ENCODE peak calls at places on chromosome 15, in six cellular contexts. One of them, this sample, is unnamed.

GRCh38 chr15:35630570-35630969 is 84.6 kb upstream of the DPH6 start:
- DNase-seq in right lobe of liver: peak
- DNase-seq in CD8-positive, alpha-beta memory T cell: no peak
- DNase-seq in naive thymus-derived CD4-positive, alpha-beta T cell: no peak
- DNase-seq in effector memory CD4-positive, alpha-beta T cell: no peak
- DNase-seq in left ventricle myocardium inferior: peak
- DNase-seq in this sample: no peak

GRCh38 chr15:82952156-82953081 is at the start of gene HOMER2:
- DNase-seq in left ventricle myocardium inferior: peak
- DNase-seq in CD8-positive, alpha-beta memory T cell: no peak
- DNase-seq in effector memory CD4-positive, alpha-beta T cell: no peak
- DNase-seq in right lobe of liver: peak
- DNase-seq in naive thymus-derived CD4-positive, alpha-beta T cell: peak
- DNase-seq in this sample: no peak

GRCh38 chr15:89114974-89115373 is 26.7 kb downstream of the ABHD2 start:
- DNase-seq in right lobe of liver: no peak
- DNase-seq in effector memory CD4-positive, alpha-beta T cell: no peak
- DNase-seq in CD8-positive, alpha-beta memory T cell: no peak
- DNase-seq in left ventricle myocardium inferior: no peak
- DNase-seq in naive thymus-derived CD4-positive, alpha-beta T cell: no peak
- DNase-seq in this sample: no peak

GRCh38 chr15:55356985-55357585 is 38.1 kb downstream of the PIGB start:
- DNase-seq in naive thymus-derived CD4-positive, alpha-beta T cell: no peak
- DNase-seq in right lobe of liver: no peak
- DNase-seq in left ventricle myocardium inferior: no peak
- DNase-seq in CD8-positive, alpha-beta memory T cell: no peak
- DNase-seq in effector memory CD4-positive, alpha-beta T cell: no peak
- DNase-seq in this sample: no peak

GRCh38 chr15:22811640-22812039 is 25.2 kb downstream of the NIPA1 start:
- DNase-seq in naive thymus-derived CD4-positive, alpha-beta T cell: no peak
- DNase-seq in effector memory CD4-positive, alpha-beta T cell: no peak
- DNase-seq in left ventricle myocardium inferior: peak
- DNase-seq in CD8-positive, alpha-beta memory T cell: no peak
- DNase-seq in right lobe of liver: peak
- DNase-seq in this sample: no peak

GRCh38 chr15:45133561-45133920 is 3.7 kb downstream of the DUOX1 start:
- DNase-seq in CD8-positive, alpha-beta memory T cell: no peak
- DNase-seq in naive thymus-derived CD4-positive, alpha-beta T cell: no peak
- DNase-seq in effector memory CD4-positive, alpha-beta T cell: no peak
- DNase-seq in left ventricle myocardium inferior: no peak
- DNase-seq in right lobe of liver: no peak
- DNase-seq in this sample: no peak

GRCh38 chr15:41125950-41126642 is 10.0 kb upstream of the INO80 start:
- DNase-seq in left ventricle myocardium inferior: no peak
- DNase-seq in CD8-positive, alpha-beta memory T cell: no peak
- DNase-seq in effector memory CD4-positive, alpha-beta T cell: no peak
- DNase-seq in naive thymus-derived CD4-positive, alpha-beta T cell: no peak
- DNase-seq in right lobe of liver: no peak
- DNase-seq in this sample: peak

GRCh38 chr15:78714890-78715289 is 73.9 kb upstream of the CHRNB4 start:
- DNase-seq in right lobe of liver: no peak
- DNase-seq in effector memory CD4-positive, alpha-beta T cell: no peak
- DNase-seq in left ventricle myocardium inferior: no peak
- DNase-seq in naive thymus-derived CD4-positive, alpha-beta T cell: no peak
- DNase-seq in CD8-positive, alpha-beta memory T cell: no peak
- DNase-seq in this sample: peak

GRCh38 chr15:27479232-27480140 is 508.5 kb downstream of the GABRG3 start:
- DNase-seq in left ventricle myocardium inferior: no peak
- DNase-seq in CD8-positive, alpha-beta memory T cell: no peak
- DNase-seq in effector memory CD4-positive, alpha-beta T cell: no peak
- DNase-seq in naive thymus-derived CD4-positive, alpha-beta T cell: no peak
- DNase-seq in right lobe of liver: no peak
- DNase-seq in this sample: no peak

GRCh38 chr15:86915811-86916331 is 836.2 kb downstream of the AGBL1 start:
- DNase-seq in left ventricle myocardium inferior: no peak
- DNase-seq in effector memory CD4-positive, alpha-beta T cell: no peak
- DNase-seq in CD8-positive, alpha-beta memory T cell: no peak
- DNase-seq in right lobe of liver: no peak
- DNase-seq in naive thymus-derived CD4-positive, alpha-beta T cell: no peak
- DNase-seq in this sample: peak

GRCh38 chr15:93955197-93955596 is 276.2 kb upstream of the MCTP2 start:
- DNase-seq in naive thymus-derived CD4-positive, alpha-beta T cell: no peak
- DNase-seq in left ventricle myocardium inferior: no peak
- DNase-seq in effector memory CD4-positive, alpha-beta T cell: no peak
- DNase-seq in right lobe of liver: no peak
- DNase-seq in CD8-positive, alpha-beta memory T cell: no peak
- DNase-seq in this sample: no peak

GRCh38 chr15:44087578-44088190 is 107.4 kb downstream of the FRMD5 start:
- DNase-seq in right lobe of liver: no peak
- DNase-seq in left ventricle myocardium inferior: no peak
- DNase-seq in naive thymus-derived CD4-positive, alpha-beta T cell: no peak
- DNase-seq in effector memory CD4-positive, alpha-beta T cell: no peak
- DNase-seq in CD8-positive, alpha-beta memory T cell: no peak
- DNase-seq in this sample: no peak

GRCh38 chr15:68503213-68503612 is 71.2 kb upstream of the ITGA11 start:
- DNase-seq in effector memory CD4-positive, alpha-beta T cell: no peak
- DNase-seq in naive thymus-derived CD4-positive, alpha-beta T cell: no peak
- DNase-seq in left ventricle myocardium inferior: no peak
- DNase-seq in CD8-positive, alpha-beta memory T cell: no peak
- DNase-seq in right lobe of liver: no peak
- DNase-seq in this sample: no peak

GRCh38 chr15:45510758-45511280 is 11.7 kb downstream of the SLC30A4 start:
- DNase-seq in left ventricle myocardium inferior: no peak
- DNase-seq in naive thymus-derived CD4-positive, alpha-beta T cell: no peak
- DNase-seq in right lobe of liver: no peak
- DNase-seq in effector memory CD4-positive, alpha-beta T cell: no peak
- DNase-seq in CD8-positive, alpha-beta memory T cell: no peak
- DNase-seq in this sample: no peak

GRCh38 chr15:71559098-71559497 is 251.3 kb upstream of the NR2E3 start:
- DNase-seq in left ventricle myocardium inferior: no peak
- DNase-seq in naive thymus-derived CD4-positive, alpha-beta T cell: no peak
- DNase-seq in right lobe of liver: no peak
- DNase-seq in effector memory CD4-positive, alpha-beta T cell: no peak
- DNase-seq in CD8-positive, alpha-beta memory T cell: no peak
- DNase-seq in this sample: no peak

GRCh38 chr15:72685925-72686794 is at the start of the genes BBS4 and HIGD2B:
- DNase-seq in CD8-positive, alpha-beta memory T cell: peak
- DNase-seq in right lobe of liver: peak
- DNase-seq in effector memory CD4-positive, alpha-beta T cell: peak
- DNase-seq in left ventricle myocardium inferior: peak
- DNase-seq in naive thymus-derived CD4-positive, alpha-beta T cell: peak
- DNase-seq in this sample: peak

GRCh38 chr15:38215707-38216106 is 36.9 kb upstream of the SPRED1 start:
- DNase-seq in left ventricle myocardium inferior: no peak
- DNase-seq in naive thymus-derived CD4-positive, alpha-beta T cell: no peak
- DNase-seq in effector memory CD4-positive, alpha-beta T cell: no peak
- DNase-seq in right lobe of liver: no peak
- DNase-seq in CD8-positive, alpha-beta memory T cell: no peak
- DNase-seq in this sample: no peak

GRCh38 chr15:40460404-40460803 is 10.4 kb upstream of the CHST14 start:
- DNase-seq in effector memory CD4-positive, alpha-beta T cell: no peak
- DNase-seq in CD8-positive, alpha-beta memory T cell: no peak
- DNase-seq in left ventricle myocardium inferior: no peak
- DNase-seq in right lobe of liver: no peak
- DNase-seq in naive thymus-derived CD4-positive, alpha-beta T cell: no peak
- DNase-seq in this sample: no peak

GRCh38 chr15:32870240-32871033 is 152.6 kb downstream of the GREM1 start:
- DNase-seq in left ventricle myocardium inferior: no peak
- DNase-seq in CD8-positive, alpha-beta memory T cell: no peak
- DNase-seq in effector memory CD4-positive, alpha-beta T cell: no peak
- DNase-seq in naive thymus-derived CD4-positive, alpha-beta T cell: no peak
- DNase-seq in right lobe of liver: no peak
- DNase-seq in this sample: no peak

GRCh38 chr15:59294574-59294960 is 78.1 kb downstream of the MYO1E start:
- DNase-seq in left ventricle myocardium inferior: no peak
- DNase-seq in effector memory CD4-positive, alpha-beta T cell: no peak
- DNase-seq in right lobe of liver: no peak
- DNase-seq in CD8-positive, alpha-beta memory T cell: no peak
- DNase-seq in naive thymus-derived CD4-positive, alpha-beta T cell: no peak
- DNase-seq in this sample: no peak

GRCh38 chr15:78044407-78045155 is 32.9 kb downstream of the TBC1D2B start:
- DNase-seq in CD8-positive, alpha-beta memory T cell: peak
- DNase-seq in effector memory CD4-positive, alpha-beta T cell: peak
- DNase-seq in left ventricle myocardium inferior: no peak
- DNase-seq in right lobe of liver: no peak
- DNase-seq in naive thymus-derived CD4-positive, alpha-beta T cell: no peak
- DNase-seq in this sample: no peak

GRCh38 chr15:90862964-90863721 is 5.2 kb upstream of the FURIN start:
- DNase-seq in CD8-positive, alpha-beta memory T cell: no peak
- DNase-seq in effector memory CD4-positive, alpha-beta T cell: no peak
- DNase-seq in left ventricle myocardium inferior: no peak
- DNase-seq in naive thymus-derived CD4-positive, alpha-beta T cell: no peak
- DNase-seq in right lobe of liver: peak
- DNase-seq in this sample: no peak

GRCh38 chr15:88704791-88705768 is 66.3 kb downstream of the ISG20 start:
- DNase-seq in effector memory CD4-positive, alpha-beta T cell: no peak
- DNase-seq in naive thymus-derived CD4-positive, alpha-beta T cell: no peak
- DNase-seq in left ventricle myocardium inferior: peak
- DNase-seq in right lobe of liver: no peak
- DNase-seq in CD8-positive, alpha-beta memory T cell: no peak
- DNase-seq in this sample: no peak

GRCh38 chr15:34656005-34656604 is 72.7 kb upstream of the GOLGA8B start:
- DNase-seq in effector memory CD4-positive, alpha-beta T cell: no peak
- DNase-seq in naive thymus-derived CD4-positive, alpha-beta T cell: no peak
- DNase-seq in left ventricle myocardium inferior: no peak
- DNase-seq in CD8-positive, alpha-beta memory T cell: no peak
- DNase-seq in right lobe of liver: no peak
- DNase-seq in this sample: no peak

GRCh38 chr15:85518979-85519761 is 138.8 kb downstream of the AKAP13 start:
- DNase-seq in right lobe of liver: no peak
- DNase-seq in naive thymus-derived CD4-positive, alpha-beta T cell: no peak
- DNase-seq in effector memory CD4-positive, alpha-beta T cell: no peak
- DNase-seq in CD8-positive, alpha-beta memory T cell: no peak
- DNase-seq in left ventricle myocardium inferior: no peak
- DNase-seq in this sample: no peak

GRCh38 chr15:77028451-77029165 is 33.7 kb downstream of the PSTPIP1 start:
- DNase-seq in effector memory CD4-positive, alpha-beta T cell: no peak
- DNase-seq in CD8-positive, alpha-beta memory T cell: no peak
- DNase-seq in left ventricle myocardium inferior: no peak
- DNase-seq in right lobe of liver: peak
- DNase-seq in naive thymus-derived CD4-positive, alpha-beta T cell: no peak
- DNase-seq in this sample: no peak
- H3K4me3 ChIP-seq in effector memory CD4-positive, alpha-beta T cell: no peak
- H3K4me3 ChIP-seq in CD8-positive, alpha-beta memory T cell: no peak
- H3K4me3 ChIP-seq in left ventricle myocardium inferior: peak
- H3K4me3 ChIP-seq in right lobe of liver: no peak
- H3K4me3 ChIP-seq in naive thymus-derived CD4-positive, alpha-beta T cell: no peak
- H3K4me3 ChIP-seq in this sample: no peak

GRCh38 chr15:76843269-76843668 is 61.9 kb downstream of the SCAPER start:
- DNase-seq in left ventricle myocardium inferior: no peak
- DNase-seq in right lobe of liver: no peak
- DNase-seq in naive thymus-derived CD4-positive, alpha-beta T cell: no peak
- DNase-seq in CD8-positive, alpha-beta memory T cell: no peak
- DNase-seq in effector memory CD4-positive, alpha-beta T cell: no peak
- DNase-seq in this sample: no peak

GRCh38 chr15:76837474-76837873 is 67.7 kb downstream of the SCAPER start:
- DNase-seq in naive thymus-derived CD4-positive, alpha-beta T cell: no peak
- DNase-seq in CD8-positive, alpha-beta memory T cell: no peak
- DNase-seq in right lobe of liver: no peak
- DNase-seq in left ventricle myocardium inferior: no peak
- DNase-seq in effector memory CD4-positive, alpha-beta T cell: no peak
- DNase-seq in this sample: no peak

GRCh38 chr15:76844096-76844495 is 61.0 kb downstream of the SCAPER start:
- DNase-seq in left ventricle myocardium inferior: no peak
- DNase-seq in effector memory CD4-positive, alpha-beta T cell: no peak
- DNase-seq in CD8-positive, alpha-beta memory T cell: no peak
- DNase-seq in right lobe of liver: no peak
- DNase-seq in naive thymus-derived CD4-positive, alpha-beta T cell: no peak
- DNase-seq in this sample: no peak

GRCh38 chr15:76840830-76841460 is 64.2 kb downstream of the SCAPER start:
- DNase-seq in CD8-positive, alpha-beta memory T cell: no peak
- DNase-seq in left ventricle myocardium inferior: no peak
- DNase-seq in right lobe of liver: no peak
- DNase-seq in effector memory CD4-positive, alpha-beta T cell: no peak
- DNase-seq in naive thymus-derived CD4-positive, alpha-beta T cell: no peak
- DNase-seq in this sample: peak

DNA sequence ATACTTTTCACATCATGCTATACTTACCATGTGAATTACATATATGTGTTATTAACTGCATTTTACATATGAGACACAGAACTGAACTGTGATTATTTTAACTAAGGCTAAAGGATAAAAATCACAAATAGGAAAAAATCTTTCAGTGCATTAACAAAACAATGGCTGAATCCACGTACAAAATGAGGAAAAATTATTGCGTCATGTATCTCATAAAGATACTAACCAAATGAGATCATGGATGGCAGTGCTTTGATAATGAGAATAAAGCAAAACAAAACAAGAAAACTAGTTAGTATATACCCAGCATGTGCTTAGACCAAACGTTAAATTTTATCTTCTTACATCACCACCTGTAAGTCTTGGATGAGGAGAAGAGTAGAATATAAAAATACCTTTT is 66.0 kb downstream of the SCAPER start:
- DNase-seq in left ventricle myocardium inferior: no peak
- DNase-seq in effector memory CD4-positive, alpha-beta T cell: no peak
- DNase-seq in CD8-positive, alpha-beta memory T cell: no peak
- DNase-seq in right lobe of liver: no peak
- DNase-seq in naive thymus-derived CD4-positive, alpha-beta T cell: no peak
- DNase-seq in this sample: no peak
- H3K4me3 ChIP-seq in left ventricle myocardium inferior: no peak
- H3K4me3 ChIP-seq in effector memory CD4-positive, alpha-beta T cell: no peak
- H3K4me3 ChIP-seq in CD8-positive, alpha-beta memory T cell: no peak
- H3K4me3 ChIP-seq in right lobe of liver: no peak
- H3K4me3 ChIP-seq in naive thymus-derived CD4-positive, alpha-beta T cell: no peak
- H3K4me3 ChIP-seq in this sample: no peak

GRCh38 chr15:74201656-74202420 is 749 bp downstream of the STRA6 start:
- DNase-seq in left ventricle myocardium inferior: no peak
- DNase-seq in effector memory CD4-positive, alpha-beta T cell: no peak
- DNase-seq in right lobe of liver: no peak
- DNase-seq in CD8-positive, alpha-beta memory T cell: no peak
- DNase-seq in naive thymus-derived CD4-positive, alpha-beta T cell: no peak
- DNase-seq in this sample: no peak
- H3K4me3 ChIP-seq in left ventricle myocardium inferior: no peak
- H3K4me3 ChIP-seq in effector memory CD4-positive, alpha-beta T cell: no peak
- H3K4me3 ChIP-seq in right lobe of liver: no peak
- H3K4me3 ChIP-seq in CD8-positive, alpha-beta memory T cell: no peak
- H3K4me3 ChIP-seq in naive thymus-derived CD4-positive, alpha-beta T cell: no peak
- H3K4me3 ChIP-seq in this sample: no peak

DNA sequence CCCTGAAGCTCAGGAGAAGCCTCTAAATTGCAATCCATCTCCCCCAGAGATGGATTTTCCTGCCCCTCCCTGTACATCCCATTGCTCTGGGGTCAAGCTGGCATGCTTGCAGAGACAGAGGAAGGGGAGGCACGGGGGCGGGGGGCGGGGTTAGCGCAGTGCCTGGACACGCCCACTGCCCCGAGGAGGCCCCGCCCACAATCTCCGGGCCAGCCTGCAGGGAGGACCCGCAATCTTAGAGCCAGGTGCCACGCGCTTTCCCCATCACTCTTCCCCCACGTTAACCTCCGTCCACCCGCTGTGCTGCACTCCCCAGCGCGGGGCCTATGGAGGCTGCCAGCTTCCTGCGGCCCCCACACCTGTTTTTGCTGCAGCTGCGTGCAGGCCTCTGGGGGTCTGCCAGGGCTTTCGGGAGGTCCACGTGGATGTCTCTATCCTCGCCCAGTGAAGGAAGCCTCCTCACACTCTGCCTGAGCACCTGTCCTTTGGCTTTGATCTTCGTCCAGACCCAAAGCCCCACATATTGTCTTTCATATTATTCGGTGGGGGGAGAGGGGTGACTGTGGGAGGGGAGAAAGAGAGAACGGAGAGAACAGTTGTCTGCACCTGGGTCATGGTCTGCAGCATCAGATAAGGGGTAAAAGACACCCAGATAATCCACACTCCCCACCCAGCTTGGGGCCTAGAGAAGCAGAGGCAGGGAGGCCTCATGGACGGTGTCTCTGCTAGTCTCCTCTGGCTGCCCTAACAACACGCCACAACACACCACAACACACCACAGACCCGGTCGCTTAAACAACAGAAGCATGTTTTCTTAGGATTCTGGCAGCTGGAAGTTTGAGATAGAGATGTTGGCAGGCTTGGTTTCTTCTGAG is 118.0 kb upstream of the MEF2A start:
- DNase-seq in left ventricle myocardium inferior: no peak
- DNase-seq in CD8-positive, alpha-beta memory T cell: no peak
- DNase-seq in right lobe of liver: no peak
- DNase-seq in effector memory CD4-positive, alpha-beta T cell: no peak
- DNase-seq in naive thymus-derived CD4-positive, alpha-beta T cell: no peak
- DNase-seq in this sample: peak
- H3K4me3 ChIP-seq in left ventricle myocardium inferior: no peak
- H3K4me3 ChIP-seq in CD8-positive, alpha-beta memory T cell: no peak
- H3K4me3 ChIP-seq in right lobe of liver: no peak
- H3K4me3 ChIP-seq in effector memory CD4-positive, alpha-beta T cell: no peak
- H3K4me3 ChIP-seq in naive thymus-derived CD4-positive, alpha-beta T cell: no peak
- H3K4me3 ChIP-seq in this sample: peak

This sample was measured in Jurkat, Clone E6-1.